ENCODE peak calls at places on chromosomes 4 and X, in nine cellular contexts. F is PC-9, L is fibroblast of lung, V is tibial artery, R is uterus, I is GM12878, O is GM23338, J is lower lobe of right lung, Z is epithelial cell of esophagus. Y is an unnamed sample.

GRCh38 chrX:18410038-18410437 is 15.4 kb upstream of the CDKL5 start:
- DNase-seq in F (no peak), L (peak; percentile 41), V (no peak), R (no peak), I (no peak), O (peak; percentile 31), J (no peak), Z (peak; percentile 62), Y (peak; percentile 20)

GRCh38 chr4:109251396-109251795 is 51.1 kb downstream of the COL25A1 start:
- DNase-seq in F (no peak), L (no peak), V (no peak), R (no peak), I (no peak), O (no peak), J (no peak), Z (no peak), Y (no peak)

GRCh38 chr4:71095141-71095939 is 101.9 kb downstream of the DCK start:
- DNase-seq in F (no peak), L (no peak), V (no peak), R (no peak), I (no peak), O (no peak), J (no peak), Z (no peak), Y (no peak)

GRCh38 chr4:158758142-158758541 is 10.7 kb upstream of the FNIP2 start:
- DNase-seq in F (no peak), L (peak; percentile 92), V (no peak), R (no peak), I (no peak), O (no peak), J (no peak), Z (no peak), Y (no peak)

GRCh38 chrX:57528670-57529255 is 63.0 kb upstream of the ZXDB start:
- DNase-seq in F (peak; percentile 11), L (no peak), V (no peak), R (no peak), I (no peak), O (peak; percentile 50), J (no peak), Z (peak; percentile 31), Y (no peak)

GRCh38 chr4:102606846-102607440 is 105.8 kb downstream of the NFKB1 start:
- DNase-seq in F (no peak), L (no peak), V (no peak), R (no peak), I (no peak), O (no peak), J (peak; percentile 60), Z (no peak), Y (no peak)

GRCh38 chr4:95124906-95125504 is 367.2 kb downstream of the BMPR1B start:
- DNase-seq in F (peak; percentile 8), L (peak; percentile 65), V (no peak), R (no peak), I (no peak), O (peak; percentile 86), J (no peak), Z (peak; percentile 74), Y (peak; percentile 81)

GRCh38 chr4:166594326-166594946 is 639.9 kb downstream of the SPOCK3 start:
- DNase-seq in F (peak; percentile 43), L (peak; percentile 43), V (no peak), R (no peak), I (peak; percentile 13), O (peak; percentile 85), J (no peak), Z (peak; percentile 74), Y (peak; percentile 64)

GRCh38 chr4:6887591-6888371 is 21.8 kb upstream of the TBC1D14 start:
- DNase-seq in F (no peak), L (no peak), V (peak; percentile 64), R (no peak), I (no peak), O (no peak), J (no peak), Z (no peak), Y (no peak)

GRCh38 chr4:145951931-145952330 is 13.3 kb upstream of the ZNF827 start:
- DNase-seq in F (no peak), L (no peak), V (no peak), R (no peak), I (no peak), O (no peak), J (no peak), Z (peak; percentile 28), Y (no peak)

GRCh38 chr4:165874072-165874798 is 1.2 kb downstream of the TLL1 start:
- DNase-seq in F (peak; percentile 19), L (no peak), V (no peak), R (no peak), I (no peak), O (peak; percentile 47), J (no peak), Z (peak; percentile 36), Y (peak; percentile 16)

GRCh38 chrX:18390941-18391538 is 34.4 kb upstream of the CDKL5 start:
- DNase-seq in F (peak; percentile 35), L (peak; percentile 46), V (peak; percentile 65), R (peak; percentile 71), I (peak; percentile 13), O (peak; percentile 76), J (peak; percentile 66), Z (peak; percentile 52), Y (peak; percentile 73)

GRCh38 chr4:106690487-106690886 is 321.9 kb upstream of the GIMD1 start:
- DNase-seq in F (no peak), L (peak; percentile 71), V (no peak), R (no peak), I (no peak), O (no peak), J (no peak), Z (peak; percentile 54), Y (peak; percentile 50)

GRCh38 chr4:166366012-166366411 is 493.0 kb downstream of the TLL1 start:
- DNase-seq in F (no peak), L (no peak), V (no peak), R (no peak), I (no peak), O (no peak), J (no peak), Z (peak; percentile 82), Y (no peak)

GRCh38 chr4:174826660-174827059 is 2.4 kb downstream of the GLRA3 start:
- DNase-seq in F (no peak), L (no peak), V (no peak), R (no peak), I (no peak), O (no peak), J (no peak), Z (no peak), Y (no peak)
- TF ChIP-seq CTCF in F (peak; percentile 31), L (no peak), V (no peak), R (no peak), I (no peak), O (no peak), J (no peak), Z (no peak), Y (no peak)

DNA sequence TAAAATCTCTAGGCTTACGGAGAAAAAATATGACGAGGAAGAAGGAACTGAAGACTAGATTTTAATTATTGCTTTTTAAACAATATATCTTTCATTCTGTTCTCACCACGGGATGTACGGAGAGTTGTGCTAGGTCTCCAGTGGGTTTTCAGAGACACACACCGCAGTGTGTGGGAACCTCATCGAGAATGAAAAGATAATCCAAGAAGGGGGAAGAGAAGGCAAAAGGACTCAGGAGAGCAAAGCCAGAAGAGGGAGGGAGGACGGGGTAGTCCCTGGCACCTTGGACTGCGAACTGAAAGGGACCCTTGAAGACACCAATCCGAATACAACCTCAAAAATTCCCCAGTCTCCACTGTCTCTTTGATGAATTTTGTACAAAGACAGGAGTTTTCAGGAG is 907 bp upstream of the LEF1 start:
- DNase-seq in F (no peak), L (no peak), V (no peak), R (no peak), I (no peak), O (no peak), J (no peak), Z (no peak), Y (no peak)
- H3K4me3 ChIP-seq in F (no peak overlapping the region), L (no peak overlapping the region), V (no peak overlapping the region), R (no peak overlapping the region), I (no peak overlapping the region), O (peak overlapping the region; percentile 75), J (no peak overlapping the region), Z (no peak overlapping the region), Y (no peak overlapping the region)

GRCh38 chrX:131778269-131779218 is 234.7 kb downstream of the OR13H1 start:
- DNase-seq in F (no peak), L (peak; percentile 56), V (no peak), R (peak; percentile 77), I (peak; percentile 82), O (no peak), J (no peak), Z (no peak), Y (peak; percentile 83)

GRCh38 chrX:131779313-131779712 is 235.4 kb downstream of the OR13H1 start:
- DNase-seq in F (no peak), L (no peak), V (no peak), R (no peak), I (no peak), O (no peak), J (no peak), Z (no peak), Y (no peak)

GRCh38 chrX:131789664-131790063 is 233.4 kb upstream of the STK26 start:
- DNase-seq in F (no peak), L (no peak), V (no peak), R (no peak), I (no peak), O (no peak), J (no peak), Z (no peak), Y (no peak)

DNA sequence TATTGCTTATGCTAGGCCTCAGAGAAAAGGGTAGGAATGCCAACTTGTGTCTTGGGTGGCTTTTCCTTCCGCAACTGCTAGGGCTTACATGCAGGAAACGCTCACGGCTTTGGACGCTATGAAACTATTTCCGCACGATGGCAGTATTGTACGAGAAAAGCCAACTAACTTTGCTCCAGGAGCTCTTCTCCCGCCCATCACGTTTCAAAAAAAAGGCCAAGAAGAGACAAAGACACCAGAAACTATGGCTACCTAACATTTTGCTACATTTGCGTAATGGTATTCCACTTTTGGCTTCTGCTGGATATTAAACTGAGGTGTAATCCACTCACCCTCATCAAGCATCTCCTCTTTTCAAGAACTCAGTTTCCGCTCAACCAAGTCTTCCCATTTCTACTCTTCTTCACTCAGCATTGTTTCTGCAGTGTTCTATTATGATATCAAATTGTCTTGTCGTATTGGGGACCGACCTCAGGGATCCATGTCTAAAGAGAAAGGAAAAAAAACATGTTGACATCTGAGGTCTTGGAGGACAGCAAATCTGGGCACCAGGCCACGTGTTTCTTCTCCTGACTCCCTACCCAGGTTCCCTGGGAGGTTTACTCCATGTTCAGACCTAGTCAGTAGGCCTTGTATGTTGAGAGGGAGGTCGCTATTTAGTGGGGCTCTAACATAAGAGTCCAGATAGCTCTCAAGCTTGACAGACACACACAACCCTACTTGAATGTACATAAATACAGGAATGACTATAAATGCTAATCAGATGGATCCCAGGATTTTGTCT is 239.4 kb upstream of the STK26 start:
- DNase-seq in F (no peak), L (peak; percentile 75), V (no peak), R (peak; percentile 85), I (peak; percentile 90), O (no peak), J (no peak), Z (no peak), Y (peak; percentile 92)
- TF ChIP-seq CTCF in F (no peak), L (no peak), V (no peak), R (peak; percentile 44), I (peak; percentile 71), O (no peak), J (no peak), Z (no peak), Y (peak; percentile 39)

DNA sequence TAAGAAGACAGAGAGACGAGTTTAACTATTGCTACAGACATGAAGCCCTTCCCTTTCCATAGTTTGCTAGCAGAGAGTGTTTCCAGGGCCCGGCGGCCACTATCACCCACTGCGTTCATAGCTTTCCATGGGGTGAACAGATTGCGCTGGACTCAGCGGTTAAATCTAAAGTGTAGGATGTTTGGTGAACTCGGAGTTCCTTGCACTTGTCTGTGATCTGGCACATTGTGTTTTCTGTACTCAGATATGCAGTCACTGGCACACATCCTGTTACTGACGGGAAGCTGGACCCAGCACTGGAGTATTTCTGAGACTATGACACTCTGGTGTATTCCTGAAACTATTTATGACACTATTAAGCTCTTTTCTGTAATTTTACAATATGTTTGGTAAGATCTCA is 13.9 kb downstream of the CD99 start:
- DNase-seq in F (no peak), L (peak; percentile 54), V (no peak), R (no peak), I (no peak), O (no peak), J (no peak), Z (no peak), Y (peak; percentile 65)
- H3K4me3 ChIP-seq in F (no peak overlapping the region), L (no peak overlapping the region), V (no peak overlapping the region), R (no peak overlapping the region), I (no peak overlapping the region), O (no peak overlapping the region), J (no peak overlapping the region), Z (no peak overlapping the region), Y (no peak overlapping the region)